ENCODE peak calls at places on chromosome 10, in six cellular contexts. One of them, this sample, is unnamed.

GRCh38 chr10:122459586-122460273 is 1.6 kb upstream of the HTRA1 start:
- DNase-seq in thoracic aorta: no peak
- DNase-seq in sigmoid colon: no peak
- DNase-seq in MM.1S: no peak
- DNase-seq in HepG2: no peak
- DNase-seq in pancreas: no peak
- DNase-seq in this sample: no peak

GRCh38 chr10:95408931-95409873 is 118.4 kb upstream of the PDLIM1 start:
- DNase-seq in MM.1S: no peak
- DNase-seq in thoracic aorta: no peak
- DNase-seq in HepG2: no peak
- DNase-seq in pancreas: no peak
- DNase-seq in sigmoid colon: no peak
- DNase-seq in this sample: no peak

GRCh38 chr10:77967611-77968022 is 41.1 kb upstream of the DLG5 start:
- DNase-seq in HepG2: peak; percentile 78
- DNase-seq in sigmoid colon: no peak
- DNase-seq in thoracic aorta: no peak
- DNase-seq in pancreas: no peak
- DNase-seq in MM.1S: no peak
- DNase-seq in this sample: no peak

GRCh38 chr10:11715815-11716494 is 26.2 kb upstream of the ECHDC3 start:
- DNase-seq in pancreas: peak; percentile 59
- DNase-seq in thoracic aorta: no peak
- DNase-seq in HepG2: peak; percentile 97
- DNase-seq in MM.1S: no peak
- DNase-seq in sigmoid colon: no peak
- DNase-seq in this sample: no peak

GRCh38 chr10:52755297-52756062 is 17.1 kb downstream of the MBL2 start:
- DNase-seq in thoracic aorta: no peak
- DNase-seq in sigmoid colon: no peak
- DNase-seq in pancreas: no peak
- DNase-seq in MM.1S: no peak
- DNase-seq in HepG2: peak; percentile 89
- DNase-seq in this sample: peak; percentile 52

GRCh38 chr10:103677486-103677885 is 177.9 kb downstream of the SH3PXD2A start:
- DNase-seq in thoracic aorta: no peak
- DNase-seq in pancreas: no peak
- DNase-seq in HepG2: no peak
- DNase-seq in MM.1S: no peak
- DNase-seq in sigmoid colon: no peak
- DNase-seq in this sample: no peak

GRCh38 chr10:45592926-45593325 is 79.6 kb downstream of the ZFAND4 start:
- DNase-seq in thoracic aorta: no peak
- DNase-seq in pancreas: no peak
- DNase-seq in HepG2: no peak
- DNase-seq in MM.1S: no peak
- DNase-seq in sigmoid colon: no peak
- DNase-seq in this sample: no peak

GRCh38 chr10:72639441-72639873 is 13.6 kb upstream of the MICU1 start:
- DNase-seq in MM.1S: no peak
- DNase-seq in pancreas: no peak
- DNase-seq in sigmoid colon: no peak
- DNase-seq in HepG2: no peak
- DNase-seq in thoracic aorta: no peak
- DNase-seq in this sample: no peak

GRCh38 chr10:8696746-8697145 is 642.3 kb downstream of the GATA3 start:
- DNase-seq in sigmoid colon: no peak
- DNase-seq in pancreas: no peak
- DNase-seq in MM.1S: no peak
- DNase-seq in HepG2: no peak
- DNase-seq in thoracic aorta: no peak
- DNase-seq in this sample: no peak

GRCh38 chr10:127762925-127763324 is 25.9 kb downstream of the FOXI2 start:
- DNase-seq in MM.1S: no peak
- DNase-seq in HepG2: no peak
- DNase-seq in pancreas: no peak
- DNase-seq in thoracic aorta: no peak
- DNase-seq in sigmoid colon: no peak
- DNase-seq in this sample: no peak

GRCh38 chr10:17910144-17910789 is 41.5 kb upstream of the SLC39A12 start:
- DNase-seq in thoracic aorta: no peak
- DNase-seq in sigmoid colon: peak; percentile 76
- DNase-seq in pancreas: peak; percentile 42
- DNase-seq in HepG2: peak; percentile 47
- DNase-seq in MM.1S: peak; percentile 59
- DNase-seq in this sample: peak; percentile 23

GRCh38 chr10:34628174-34628802 is 186.8 kb downstream of the PARD3 start:
- DNase-seq in sigmoid colon: peak; percentile 76
- DNase-seq in pancreas: peak; percentile 41
- DNase-seq in thoracic aorta: no peak
- DNase-seq in MM.1S: no peak
- DNase-seq in HepG2: peak; percentile 19
- DNase-seq in this sample: no peak

GRCh38 chr10:126349676-126350075 is 38.6 kb downstream of the ADAM12 start:
- DNase-seq in HepG2: no peak
- DNase-seq in pancreas: no peak
- DNase-seq in MM.1S: no peak
- DNase-seq in sigmoid colon: no peak
- DNase-seq in thoracic aorta: no peak
- DNase-seq in this sample: no peak

GRCh38 chr10:104441601-104442000 is 88.0 kb downstream of the CFAP58 start:
- DNase-seq in thoracic aorta: no peak
- DNase-seq in pancreas: no peak
- DNase-seq in MM.1S: no peak
- DNase-seq in HepG2: no peak
- DNase-seq in sigmoid colon: no peak
- DNase-seq in this sample: peak; percentile 83

GRCh38 chr10:72852428-72852827 is 41.1 kb upstream of the OIT3 start:
- DNase-seq in pancreas: no peak
- DNase-seq in MM.1S: no peak
- DNase-seq in HepG2: no peak
- DNase-seq in sigmoid colon: no peak
- DNase-seq in thoracic aorta: no peak
- DNase-seq in this sample: no peak

GRCh38 chr10:128463991-128464755 is 337.9 kb upstream of the MKI67 start:
- DNase-seq in HepG2: peak; percentile 51
- DNase-seq in MM.1S: no peak
- DNase-seq in pancreas: no peak
- DNase-seq in thoracic aorta: no peak
- DNase-seq in sigmoid colon: peak; percentile 77
- DNase-seq in this sample: peak; percentile 31

GRCh38 chr10:104452977-104453376 is 99.3 kb downstream of the CFAP58 start:
- DNase-seq in thoracic aorta: no peak
- DNase-seq in HepG2: no peak
- DNase-seq in MM.1S: no peak
- DNase-seq in pancreas: no peak
- DNase-seq in sigmoid colon: no peak
- DNase-seq in this sample: no peak

GRCh38 chr10:71342850-71343773 is 24.1 kb downstream of the SLC29A3 start:
- DNase-seq in HepG2: peak; percentile 74
- DNase-seq in sigmoid colon: no peak
- DNase-seq in thoracic aorta: no peak
- DNase-seq in pancreas: peak; percentile 18
- DNase-seq in MM.1S: no peak
- DNase-seq in this sample: no peak

GRCh38 chr10:6713120-6713519 is 133.0 kb upstream of the PRKCQ start:
- DNase-seq in pancreas: no peak
- DNase-seq in sigmoid colon: no peak
- DNase-seq in MM.1S: no peak
- DNase-seq in thoracic aorta: no peak
- DNase-seq in HepG2: no peak
- DNase-seq in this sample: no peak

GRCh38 chr10:100347568-100348195 is 649 bp downstream of the SCD start:
- DNase-seq in HepG2: no peak
- DNase-seq in pancreas: no peak
- DNase-seq in MM.1S: no peak
- DNase-seq in sigmoid colon: no peak
- DNase-seq in thoracic aorta: no peak
- DNase-seq in this sample: no peak

GRCh38 chr10:6141296-6142151 is 52.7 kb downstream of the RBM17 start:
- DNase-seq in MM.1S: peak; percentile 48
- DNase-seq in thoracic aorta: no peak
- DNase-seq in HepG2: no peak
- DNase-seq in pancreas: peak; percentile 40
- DNase-seq in sigmoid colon: no peak
- DNase-seq in this sample: peak; percentile 68

GRCh38 chr10:132188331-132188730 is 1.6 kb downstream of the DPYSL4 start:
- DNase-seq in MM.1S: no peak
- DNase-seq in pancreas: no peak
- DNase-seq in HepG2: no peak
- DNase-seq in sigmoid colon: no peak
- DNase-seq in thoracic aorta: no peak
- DNase-seq in this sample: no peak
- H3K4me3 ChIP-seq in MM.1S: no peak overlapping the region
- H3K4me3 ChIP-seq in pancreas: no peak overlapping the region
- H3K4me3 ChIP-seq in HepG2: no peak overlapping the region
- H3K4me3 ChIP-seq in sigmoid colon: no peak overlapping the region
- H3K4me3 ChIP-seq in thoracic aorta: no peak overlapping the region
- H3K4me3 ChIP-seq in this sample: no peak overlapping the region

GRCh38 chr10:33196377-33196706 is 138.1 kb downstream of the NRP1 start:
- DNase-seq in MM.1S: no peak
- DNase-seq in pancreas: no peak
- DNase-seq in thoracic aorta: no peak
- DNase-seq in HepG2: no peak
- DNase-seq in sigmoid colon: no peak
- DNase-seq in this sample: no peak

GRCh38 chr10:33193057-33193866 is 141.2 kb downstream of the NRP1 start:
- DNase-seq in thoracic aorta: peak; percentile 41
- DNase-seq in HepG2: peak; percentile 80
- DNase-seq in sigmoid colon: peak; percentile 91
- DNase-seq in pancreas: peak; percentile 82
- DNase-seq in MM.1S: peak; percentile 73
- DNase-seq in this sample: no peak

GRCh38 chr10:33193867-33194521 is 140.5 kb downstream of the NRP1 start:
- DNase-seq in thoracic aorta: no peak
- DNase-seq in sigmoid colon: no peak
- DNase-seq in HepG2: peak; percentile 45
- DNase-seq in pancreas: peak; percentile 35
- DNase-seq in MM.1S: no peak
- DNase-seq in this sample: no peak

GRCh38 chr10:33196710-33197406 is 137.6 kb downstream of the NRP1 start:
- DNase-seq in MM.1S: no peak
- DNase-seq in thoracic aorta: no peak
- DNase-seq in sigmoid colon: no peak
- DNase-seq in HepG2: peak; percentile 94
- DNase-seq in pancreas: peak; percentile 43
- DNase-seq in this sample: peak; percentile 90

DNA sequence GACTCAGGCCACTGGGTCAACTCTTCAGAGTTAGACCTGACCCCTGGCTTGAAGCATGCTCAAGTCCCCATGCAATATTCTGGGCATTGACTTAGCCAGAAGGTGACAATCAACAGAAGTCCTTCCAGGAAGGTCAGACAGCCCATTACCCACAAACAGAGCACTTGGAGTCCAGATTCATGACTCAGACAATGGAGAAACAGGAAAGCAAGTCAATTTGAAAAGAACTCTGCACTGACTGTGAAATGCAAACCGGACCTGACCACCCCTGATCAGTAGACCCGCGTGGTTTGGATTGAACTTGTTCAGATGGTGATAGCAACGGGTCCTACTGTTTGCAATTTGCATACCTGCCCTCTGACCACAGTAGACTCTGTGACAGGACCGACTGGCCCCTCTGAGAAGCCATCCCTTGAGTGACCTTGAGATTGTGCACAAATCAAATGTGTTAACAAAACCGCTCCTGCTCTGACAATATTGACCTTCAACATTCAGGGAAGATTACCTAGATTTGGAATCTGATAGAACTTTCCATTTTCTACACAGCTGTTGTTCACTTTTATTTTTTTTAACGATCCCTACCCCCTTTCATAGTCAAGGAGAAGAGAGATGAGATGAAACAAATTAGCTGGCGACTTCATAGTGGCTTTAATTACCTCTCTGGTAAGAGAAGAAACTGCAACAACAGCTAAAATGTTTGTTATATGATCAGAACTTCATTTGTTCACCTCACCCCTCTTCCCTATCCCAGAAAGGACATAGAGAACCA is 138.7 kb downstream of the NRP1 start:
- DNase-seq in pancreas: no peak
- DNase-seq in sigmoid colon: no peak
- DNase-seq in thoracic aorta: no peak
- DNase-seq in MM.1S: no peak
- DNase-seq in HepG2: peak; percentile 99
- DNase-seq in this sample: no peak
- H3K36me3 ChIP-seq in pancreas: no peaks in the 10 kb centered on the region
- H3K36me3 ChIP-seq in sigmoid colon: peaks cover 11% of the 10 kb centered on the region
- H3K36me3 ChIP-seq in thoracic aorta: peaks cover 4% of the 10 kb centered on the region
- H3K36me3 ChIP-seq in MM.1S: no peaks in the 10 kb centered on the region
- H3K36me3 ChIP-seq in HepG2: no peaks in the 10 kb centered on the region
- H3K36me3 ChIP-seq in this sample: peaks cover 1% of the 10 kb centered on the region

GRCh38 chr10:75229961-75230360 is 5.8 kb downstream of the COMTD1 start:
- DNase-seq in MM.1S: no peak
- DNase-seq in thoracic aorta: no peak
- DNase-seq in pancreas: no peak
- DNase-seq in sigmoid colon: no peak
- DNase-seq in HepG2: no peak
- DNase-seq in this sample: no peak

GRCh38 chr10:75228278-75228677 is 7.5 kb downstream of the COMTD1 start:
- DNase-seq in sigmoid colon: peak; percentile 42
- DNase-seq in pancreas: no peak
- DNase-seq in MM.1S: no peak
- DNase-seq in HepG2: no peak
- DNase-seq in thoracic aorta: no peak
- DNase-seq in this sample: no peak

GRCh38 chr10:75231672-75232581 is 3.8 kb downstream of the COMTD1 start:
- DNase-seq in HepG2: no peak
- DNase-seq in pancreas: no peak
- DNase-seq in sigmoid colon: peak; percentile 37
- DNase-seq in thoracic aorta: no peak
- DNase-seq in MM.1S: no peak
- DNase-seq in this sample: no peak

GRCh38 chr10:75228834-75229233 is 6.9 kb downstream of the COMTD1 start:
- DNase-seq in HepG2: no peak
- DNase-seq in MM.1S: no peak
- DNase-seq in sigmoid colon: peak; percentile 60
- DNase-seq in thoracic aorta: no peak
- DNase-seq in pancreas: no peak
- DNase-seq in this sample: no peak

DNA sequence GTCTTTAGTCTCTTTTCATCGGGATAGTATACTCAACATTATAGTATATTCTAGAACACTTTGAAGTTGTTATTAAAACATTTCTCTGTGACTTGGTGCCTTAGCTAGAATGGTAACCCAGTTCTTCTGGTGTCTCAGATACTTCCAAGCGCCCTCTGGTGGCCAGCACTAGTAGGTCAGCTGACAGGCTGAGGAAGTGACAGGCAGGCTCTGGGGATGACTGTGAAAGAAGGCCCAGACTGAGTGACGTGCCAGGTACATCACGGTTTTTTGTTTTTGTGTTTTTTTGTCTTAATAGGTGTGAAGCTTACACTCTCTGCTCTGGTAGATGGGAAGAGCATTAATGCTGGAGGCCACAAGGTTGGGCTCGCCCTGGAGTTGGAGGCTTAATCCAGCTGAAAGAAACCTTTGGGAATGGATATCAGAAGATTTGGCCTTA is 5.1 kb downstream of the COMTD1 start:
- DNase-seq in HepG2: peak; percentile 80
- DNase-seq in MM.1S: peak; percentile 89
- DNase-seq in thoracic aorta: peak; percentile 84
- DNase-seq in sigmoid colon: peak; percentile 94
- DNase-seq in pancreas: peak; percentile 89
- DNase-seq in this sample: no peak
- TF ChIP-seq CTCF in HepG2: peak; percentile 87
- TF ChIP-seq CTCF in MM.1S: peak; percentile 94
- TF ChIP-seq CTCF in thoracic aorta: peak; percentile 93
- TF ChIP-seq CTCF in sigmoid colon: peak; percentile 97
- TF ChIP-seq CTCF in pancreas: peak; percentile 89
- TF ChIP-seq CTCF in this sample: peak; percentile 92

GRCh38 chr10:62049815-62050626 is 148.5 kb downstream of the ARID5B start:
- DNase-seq in HepG2: no peak
- DNase-seq in MM.1S: peak; percentile 62
- DNase-seq in thoracic aorta: no peak
- DNase-seq in pancreas: no peak
- DNase-seq in sigmoid colon: no peak
- DNase-seq in this sample: no peak
- H3K4me3 ChIP-seq in HepG2: peak overlapping the region; percentile 81
- H3K4me3 ChIP-seq in MM.1S: peak overlapping the region; percentile 72
- H3K4me3 ChIP-seq in thoracic aorta: peak overlapping the region; percentile 83
- H3K4me3 ChIP-seq in pancreas: no peak overlapping the region
- H3K4me3 ChIP-seq in sigmoid colon: peak overlapping the region; percentile 65
- H3K4me3 ChIP-seq in this sample: peak overlapping the region; percentile 61

This sample was measured in kidney epithelial cell.